ENCODE peak calls at places on chromosomes 4 and X, in six cellular contexts. T is H7, W is thoracic aorta, U is neuronal stem cell, B is tibial artery, X is SJSA1. V is an unnamed sample. For H3K36me3, the result is how much of the 10 kb centered on the place peaks cover.

GRCh38 chr4:133775881-133776280 is 425.7 kb downstream of the PABPC4L start:
- DNase-seq in U (no peak), W (no peak), T (no peak), X (no peak), B (no peak), V (peak)

GRCh38 chr4:38069271-38069760 is 109.1 kb downstream of the PTTG2 start:
- DNase-seq in U (peak), T (peak), W (no peak), X (no peak), B (no peak), V (no peak)

GRCh38 chrX:1418901-1419544 is 27.1 kb upstream of the SLC25A6 start:
- DNase-seq in B (peak), X (no peak), W (no peak), U (no peak), T (peak), V (no peak)

GRCh38 chr4:56976283-56976877 is 1.0 kb downstream of the NOA1 start:
- DNase-seq in X (no peak), B (no peak), W (no peak), U (no peak), T (no peak), V (no peak)

GRCh38 chrX:85922821-85923220 is 124.5 kb downstream of the CHM start:
- DNase-seq in U (no peak), B (no peak), T (no peak), X (no peak), W (no peak), V (peak)

GRCh38 chrX:135740683-135741149 is 27.3 kb downstream of the CT45A3 start:
- DNase-seq in X (no peak), B (peak), T (peak), W (no peak), U (no peak), V (no peak)

GRCh38 chr4:2243682-2244380 is 1.9 kb upstream of the HAUS3 start:
- DNase-seq in U (no peak), X (peak), B (peak), W (no peak), T (peak), V (no peak)

GRCh38 chr4:8477095-8477635 is 36.6 kb downstream of the TRMT44 start:
- DNase-seq in T (peak), W (no peak), U (no peak), X (no peak), B (no peak), V (no peak)

GRCh38 chr4:147590249-147590920 is 26.8 kb upstream of the TMEM184C start:
- DNase-seq in U (peak), B (no peak), T (peak), W (peak), X (peak), V (peak)

GRCh38 chr4:128573781-128574508 is 235.6 kb upstream of the JADE1 start:
- DNase-seq in T (no peak), X (peak), U (no peak), B (no peak), W (no peak), V (peak)

GRCh38 chr4:109472343-109472761 is 38.7 kb downstream of the SEC24B start:
- DNase-seq in B (no peak), X (no peak), W (no peak), U (no peak), T (no peak), V (peak)

GRCh38 chr4:40231464-40231863 is 34.6 kb downstream of the RHOH start:
- DNase-seq in X (no peak), U (no peak), W (no peak), B (no peak), T (no peak), V (no peak)

GRCh38 chrX:116873678-116874077 is 410.9 kb upstream of the CT83 start:
- DNase-seq in T (no peak), X (no peak), W (no peak), B (no peak), U (no peak), V (peak)

GRCh38 chr4:153750197-153750817 is 9.5 kb downstream of the RNF175 start:
- DNase-seq in W (no peak), T (peak), X (peak), B (peak), U (peak), V (peak)

GRCh38 chr4:48227662-48228061 is 42.0 kb downstream of the TEC start:
- DNase-seq in X (no peak), B (no peak), W (no peak), T (no peak), U (no peak), V (no peak)

GRCh38 chr4:14897217-14897616 is 105.1 kb upstream of the CPEB2 start:
- DNase-seq in U (no peak), X (no peak), T (no peak), W (no peak), B (no peak), V (peak)

GRCh38 chr4:78552398-78553396 is 1.1 kb downstream of the ANXA3 start:
- DNase-seq in T (peak), W (no peak), U (no peak), B (no peak), X (peak), V (no peak)

GRCh38 chr4:176186721-176187395 is 8.5 kb downstream of the SPATA4 start:
- DNase-seq in W (no peak), U (no peak), B (no peak), X (no peak), T (no peak), V (no peak)

GRCh38 chr4:151025759-151026158 is 10.7 kb upstream of the LRBA start:
- DNase-seq in B (no peak), U (no peak), W (no peak), X (no peak), T (no peak), V (no peak)

GRCh38 chr4:122481766-122482405 is 25.4 kb upstream of the IL2 start:
- DNase-seq in X (no peak), U (no peak), W (no peak), T (no peak), B (no peak), V (no peak)

GRCh38 chr4:169268951-169269781 is 1.6 kb downstream of the SH3RF1 start:
- DNase-seq in X (peak), T (no peak), W (no peak), U (no peak), B (no peak), V (peak)

GRCh38 chrX:53133400-53133799 is 39.5 kb downstream of the KANTR start:
- DNase-seq in W (no peak), X (no peak), U (no peak), T (no peak), B (no peak), V (no peak)

GRCh38 chr4:95693594-95693993 is 144.8 kb upstream of the UNC5C start:
- DNase-seq in X (no peak), U (no peak), W (no peak), B (no peak), T (peak), V (peak)

GRCh38 chrX:17164936-17165335 is 210.1 kb upstream of the NHS start:
- DNase-seq in X (no peak), W (no peak), T (no peak), B (no peak), U (no peak), V (no peak)

GRCh38 chr4:186068581-186069402 is at the start of gene TLR3:
- DNase-seq in B (no peak), T (no peak), W (no peak), X (no peak), U (no peak), V (peak)

GRCh38 chrX:19814778-19815177 is 72.6 kb downstream of the SH3KBP1 start:
- DNase-seq in T (no peak), W (no peak), B (no peak), U (no peak), X (no peak), V (no peak)
- H3K36me3 ChIP-seq in T (under half), W (under half), B (under half), U (under half), X (under half), V (under half)

GRCh38 chrX:13763489-13763888 is 28.9 kb downstream of the OFD1 start:
- DNase-seq in U (no peak), X (no peak), T (no peak), W (peak), B (peak), V (no peak)

GRCh38 chrX:13762015-13762414 is 27.5 kb downstream of the OFD1 start:
- DNase-seq in X (no peak), B (no peak), U (no peak), W (no peak), T (peak), V (no peak)

GRCh38 chrX:13764284-13764683 is 29.7 kb downstream of the OFD1 start:
- DNase-seq in B (no peak), T (no peak), W (no peak), U (no peak), X (no peak), V (no peak)

GRCh38 chrX:13761606-13762005 is 27.1 kb downstream of the OFD1 start:
- DNase-seq in W (no peak), U (no peak), X (no peak), B (no peak), T (peak), V (no peak)

GRCh38 chrX:13764765-13765164 is 30.2 kb downstream of the OFD1 start:
- DNase-seq in T (peak), X (no peak), U (peak), B (no peak), W (no peak), V (peak)
- H3K36me3 ChIP-seq in T (under half), X (under half), U (half or more), B (under half), W (under half), V (under half)

GRCh38 chr4:528835-529234 is 29.8 kb downstream of the PIGG start:
- DNase-seq in U (no peak), W (no peak), X (no peak), T (no peak), B (no peak), V (no peak)
- H3K36me3 ChIP-seq in U (half or more), W (under half), X (under half), T (under half), B (half or more), V (under half)

GRCh38 chrX:10143071-10143983 is 13.4 kb upstream of the CLCN4 start:
- DNase-seq in W (no peak), X (no peak), B (no peak), U (no peak), T (no peak), V (no peak)

GRCh38 chrX:10140264-10140663 is 16.5 kb upstream of the CLCN4 start:
- DNase-seq in B (no peak), X (no peak), U (no peak), T (no peak), W (no peak), V (no peak)

GRCh38 chrX:10146350-10146749 is 10.4 kb upstream of the CLCN4 start:
- DNase-seq in X (no peak), B (no peak), T (no peak), W (no peak), U (no peak), V (no peak)

GRCh38 chrX:10138726-10139125 is 18.0 kb upstream of the CLCN4 start:
- DNase-seq in B (no peak), U (no peak), X (no peak), T (no peak), W (no peak), V (no peak)

GRCh38 chrX:10142041-10142589 is 14.7 kb upstream of the CLCN4 start:
- DNase-seq in W (no peak), X (no peak), U (no peak), T (no peak), B (no peak), V (no peak)
- H3K36me3 ChIP-seq in W (under half), X (under half), U (half or more), T (under half), B (under half), V (under half)

DNA sequence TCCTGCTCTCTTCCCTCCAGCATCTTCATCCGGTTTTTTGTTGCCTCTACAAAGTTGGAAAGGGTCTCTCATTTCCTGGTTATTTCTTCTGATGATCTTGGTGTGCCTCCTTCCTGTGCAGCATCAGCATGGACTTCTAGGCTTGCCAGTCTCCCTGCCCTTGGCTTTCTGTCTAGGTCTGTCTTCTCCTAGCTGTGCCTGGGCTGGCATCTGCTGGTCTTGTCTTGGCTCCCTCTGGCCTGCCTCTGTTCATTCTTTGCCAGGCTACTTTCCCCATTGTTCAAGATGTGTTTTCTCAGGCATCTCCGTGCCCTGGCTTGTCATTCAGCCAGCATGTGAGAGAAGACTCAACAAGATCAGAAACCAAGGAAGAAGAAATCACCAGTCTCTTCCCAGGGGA is 9.7 kb downstream of the ZNF275 start:
- DNase-seq in U (no peak), X (no peak), B (no peak), T (no peak), W (no peak), V (no peak)
- H3K36me3 ChIP-seq in U (half or more), X (under half), B (under half), T (under half), W (under half), V (under half)

GRCh38 chr4:26400140-26400539 is 79.3 kb downstream of the RBPJ start:
- DNase-seq in W (no peak), U (no peak), X (no peak), T (no peak), B (no peak), V (no peak)

GRCh38 chr4:26402458-26402857 is 81.6 kb downstream of the RBPJ start:
- DNase-seq in T (no peak), X (no peak), W (no peak), U (no peak), B (no peak), V (no peak)

GRCh38 chr4:26397086-26397485 is 76.3 kb downstream of the RBPJ start:
- DNase-seq in W (no peak), B (no peak), U (no peak), X (no peak), T (no peak), V (no peak)
- H3K36me3 ChIP-seq in W (under half), B (under half), U (under half), X (under half), T (under half), V (under half)

GRCh38 chr4:98887137-98887536 is 41.8 kb downstream of the EIF4E start:
- DNase-seq in U (no peak), W (no peak), X (no peak), B (no peak), T (no peak), V (no peak)

GRCh38 chr4:98891533-98892337 is 37.2 kb downstream of the EIF4E start:
- DNase-seq in X (no peak), W (no peak), U (no peak), T (no peak), B (no peak), V (no peak)

GRCh38 chr4:98890698-98891097 is 38.2 kb downstream of the EIF4E start:
- DNase-seq in U (no peak), X (no peak), T (no peak), W (no peak), B (no peak), V (no peak)
- H3K36me3 ChIP-seq in U (half or more), X (half or more), T (under half), W (under half), B (under half), V (under half)

GRCh38 chr4:145879598-145879997 is 59.0 kb downstream of the ZNF827 start:
- DNase-seq in B (no peak), U (no peak), X (no peak), T (no peak), W (no peak), V (no peak)
- H3K36me3 ChIP-seq in B (under half), U (half or more), X (half or more), T (under half), W (under half), V (under half)

V was measured in brain microvascular endothelial cell.